ENCODE peak calls at places on chromosomes 12 and 14, in four cellular contexts. N is mesenchymal stem cell, T is neuronal stem cell, V is H1. F is an unnamed sample.

GRCh38 chr12:130846386-130846785 is 7.3 kb upstream of the STX2 start:
- DNase-seq in N (no peak), T (no peak), V (no peak), F (no peak)

GRCh38 chr12:41962171-41962572 is 182.5 kb downstream of the GXYLT1 start:
- DNase-seq in N (no peak), T (no peak), V (no peak), F (no peak)

GRCh38 chr12:131491155-131491554 is 219.7 kb upstream of the SFSWAP start:
- DNase-seq in N (no peak), T (no peak), V (no peak), F (no peak)

GRCh38 chr14:85533821-85534271 is 3.9 kb downstream of the FLRT2 start:
- DNase-seq in N (peak), T (no peak), V (no peak), F (peak)

GRCh38 chr14:93219103-93219726 is 12.2 kb downstream of the UBR7 start:
- DNase-seq in N (peak), T (peak), V (no peak), F (no peak)

GRCh38 chr12:8692573-8692972 is 5.2 kb upstream of the RIMKLB start:
- DNase-seq in N (peak), T (peak), V (no peak), F (peak)

GRCh38 chr12:32586390-32586789 is 92.7 kb upstream of the DNM1L start:
- DNase-seq in N (no peak), T (no peak), V (no peak), F (no peak)

GRCh38 chr12:13950502-13950901 is 30.9 kb downstream of the GRIN2B start:
- DNase-seq in N (no peak), T (no peak), V (no peak), F (no peak)

GRCh38 chr14:68526420-68527105 is 266.3 kb downstream of the ZFP36L1 start:
- DNase-seq in N (no peak), T (no peak), V (no peak), F (no peak)

GRCh38 chr14:103846569-103847438 is 571 bp downstream of the PPP1R13B start:
- DNase-seq in N (peak), T (no peak), V (no peak), F (peak)

GRCh38 chr12:94872007-94872653 is 131.4 kb downstream of the NDUFA12 start:
- DNase-seq in N (no peak), T (no peak), V (no peak), F (no peak)

GRCh38 chr12:46103691-46104090 is 113.3 kb upstream of the SCAF11 start:
- DNase-seq in N (no peak), T (no peak), V (no peak), F (no peak)

GRCh38 chr12:50825372-50825838 is 17.3 kb upstream of the TMPRSS12 start:
- DNase-seq in N (peak), T (peak), V (no peak), F (no peak)

GRCh38 chr12:73815072-73815660 is 722.5 kb upstream of the ATXN7L3B start:
- DNase-seq in N (no peak), T (no peak), V (peak), F (no peak)

GRCh38 chr14:75044322-75044721 is 6.9 kb downstream of the MLH3 start:
- DNase-seq in N (no peak), T (no peak), V (no peak), F (no peak)

GRCh38 chr12:75447695-75448393 is 32.7 kb upstream of the GLIPR1 start:
- DNase-seq in N (no peak), T (no peak), V (no peak), F (no peak)

GRCh38 chr14:100677925-100678765 is 48.5 kb upstream of the DLK1 start:
- DNase-seq in N (peak), T (no peak), V (no peak), F (no peak)

GRCh38 chr14:90495357-90496276 is 98.8 kb downstream of the CALM1 start:
- DNase-seq in N (peak), T (peak), V (no peak), F (peak)

GRCh38 chr12:8823565-8824300 is 1.3 kb downstream of the A2ML1 start:
- DNase-seq in N (peak), T (peak), V (no peak), F (peak)

GRCh38 chr12:116690016-116690709 is 47.7 kb downstream of the SPRING1 start:
- DNase-seq in N (no peak), T (no peak), V (no peak), F (no peak)

GRCh38 chr12:120710805-120711296 is 593 bp downstream of the UNC119B start:
- DNase-seq in N (peak), T (no peak), V (no peak), F (peak)

GRCh38 chr12:124844411-124845397 is 19.0 kb downstream of the SCARB1 start:
- DNase-seq in N (no peak), T (no peak), V (no peak), F (no peak)

GRCh38 chr12:29232086-29232485 is 83.0 kb downstream of the FAR2 start:
- DNase-seq in N (no peak), T (no peak), V (no peak), F (no peak)

GRCh38 chr14:35669782-35670181 is 135.8 kb downstream of the INSM2 start:
- DNase-seq in N (peak), T (no peak), V (no peak), F (no peak)

GRCh38 chr12:124174406-124174805 is 120.5 kb upstream of the RFLNA start:
- DNase-seq in N (peak), T (no peak), V (no peak), F (no peak)

GRCh38 chr14:60647837-60648168 is 1.5 kb downstream of the SIX1 start:
- DNase-seq in N (no peak), T (no peak), V (no peak), F (no peak)

GRCh38 chr14:64682173-64682710 is 22.0 kb upstream of the PLEKHG3 start:
- DNase-seq in N (peak), T (no peak), V (no peak), F (peak)

GRCh38 chr14:70359076-70359424 is 433 bp downstream of the COX16 start:
- DNase-seq in N (no peak), T (no peak), V (no peak), F (no peak)

GRCh38 chr14:68137704-68138619 is 318.4 kb downstream of the RAD51B start:
- DNase-seq in N (peak), T (peak), V (peak), F (peak)

GRCh38 chr14:90508536-90509254 is 111.9 kb downstream of the CALM1 start:
- DNase-seq in N (no peak), T (no peak), V (no peak), F (no peak)

GRCh38 chr14:92473261-92473946 is 40.2 kb upstream of the RIN3 start:
- DNase-seq in N (peak), T (no peak), V (no peak), F (no peak)

GRCh38 chr12:91191516-91192111 is 9.0 kb upstream of the DCN start:
- DNase-seq in N (no peak), T (no peak), V (no peak), F (no peak)

GRCh38 chr12:50082644-50083043 is 2.5 kb upstream of the SMARCD1 start:
- DNase-seq in N (peak), T (no peak), V (no peak), F (no peak)

GRCh38 chr12:115752151-115752550 is 525.3 kb downstream of the MED13L start:
- DNase-seq in N (peak), T (no peak), V (no peak), F (no peak)

GRCh38 chr14:53953002-53953827 is 3.4 kb downstream of the BMP4 start:
- DNase-seq in N (peak), T (no peak), V (no peak), F (peak)

GRCh38 chr12:67069451-67070306 is 199.5 kb upstream of the CAND1 start:
- DNase-seq in N (peak), T (peak), V (peak), F (peak)

GRCh38 chr12:6038160-6038559 is 86.3 kb downstream of the VWF start:
- DNase-seq in N (peak), T (peak), V (peak), F (peak)

GRCh38 chr12:546265-546919 is 86.7 kb downstream of the B4GALNT3 start:
- DNase-seq in N (no peak), T (no peak), V (no peak), F (no peak)
- H2AFZ ChIP-seq in N (no peak), T (peak), V (no peak), F (no peak)

GRCh38 chr12:65658360-65658759 is 165.9 kb upstream of the HMGA2 start:
- DNase-seq in N (no peak), T (no peak), V (no peak), F (no peak)
- H2AK5ac ChIP-seq in N (peak), T (no peak), V (no peak), F (no peak)

DNA sequence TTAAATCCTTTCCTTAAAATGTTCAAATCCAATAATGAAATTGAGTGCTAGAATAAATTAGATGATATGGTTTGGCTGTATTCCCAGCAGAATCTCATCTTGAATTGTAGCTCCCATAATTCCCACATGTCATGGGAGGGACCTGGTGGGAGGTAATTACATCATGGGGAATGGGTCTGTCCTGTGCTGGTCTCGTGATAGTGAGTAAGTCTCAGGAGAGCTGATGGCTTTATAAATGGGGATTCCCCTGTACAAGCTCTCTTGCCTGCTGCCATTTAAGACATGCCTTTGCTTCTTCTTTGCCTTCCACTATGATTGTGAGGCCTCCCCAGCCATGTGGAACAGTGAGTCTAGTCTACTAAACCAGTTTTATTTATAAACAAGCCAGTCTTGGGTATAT is 508.5 kb downstream of the ETNK1 start:
- DNase-seq in N (no peak), T (no peak), V (no peak), F (no peak)
- H2AFZ ChIP-seq in N (no peak), T (no peak), V (no peak), F (no peak)

GRCh38 chr12:128057586-128057985 is 209.4 kb upstream of the TMEM132C start:
- DNase-seq in N (no peak), T (no peak), V (no peak), F (no peak)
- H2AK5ac ChIP-seq in N (no peak), T (no peak), V (no peak), F (no peak)

DNA sequence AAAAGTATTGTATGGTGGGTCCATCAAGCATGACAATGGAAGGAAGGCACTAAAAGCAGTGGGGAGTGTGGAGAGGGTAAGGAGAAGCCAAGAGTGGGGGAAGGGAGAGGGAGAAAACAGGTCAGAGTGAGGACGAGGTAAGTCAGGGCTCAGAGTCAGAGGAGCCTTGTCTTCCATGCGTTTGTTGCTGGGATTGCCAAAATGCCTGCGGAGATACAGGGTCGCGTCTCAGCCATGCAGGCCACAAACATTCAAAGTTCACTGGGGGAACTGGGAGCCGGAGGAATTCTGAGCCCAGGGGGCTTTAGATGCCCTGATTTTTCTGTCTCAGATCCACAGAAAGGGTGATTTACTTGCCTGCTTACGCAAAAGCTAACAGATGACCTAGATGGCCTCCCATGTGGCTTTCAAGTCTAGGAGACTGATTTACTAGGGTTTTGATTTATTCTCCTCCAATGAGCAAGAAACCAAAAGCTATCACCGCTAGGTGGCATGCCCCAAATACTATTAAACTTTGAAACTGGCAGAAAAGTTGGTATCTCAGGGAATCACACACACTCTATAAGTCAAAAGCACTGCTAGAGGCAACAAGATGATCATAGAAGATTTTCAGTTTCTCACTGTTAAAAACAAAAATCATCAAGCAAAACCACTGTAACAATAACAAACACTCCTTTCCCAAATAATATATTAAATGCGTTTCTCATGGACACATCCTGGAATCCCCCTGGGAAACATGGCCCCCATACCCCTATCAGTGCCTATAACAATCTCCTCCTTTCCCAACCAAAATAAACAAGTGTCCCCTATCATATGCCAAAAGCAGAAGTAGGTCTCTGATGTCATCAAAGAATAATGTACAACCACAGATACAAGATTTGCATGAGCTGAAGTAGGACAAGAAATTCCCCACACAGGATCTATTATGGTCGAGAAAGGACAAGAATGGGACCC is 26.6 kb upstream of the MDM1 start:
- DNase-seq in N (peak), T (peak), V (no peak), F (peak)
- H2AFZ ChIP-seq in N (no peak), T (peak), V (peak), F (peak)

DNA sequence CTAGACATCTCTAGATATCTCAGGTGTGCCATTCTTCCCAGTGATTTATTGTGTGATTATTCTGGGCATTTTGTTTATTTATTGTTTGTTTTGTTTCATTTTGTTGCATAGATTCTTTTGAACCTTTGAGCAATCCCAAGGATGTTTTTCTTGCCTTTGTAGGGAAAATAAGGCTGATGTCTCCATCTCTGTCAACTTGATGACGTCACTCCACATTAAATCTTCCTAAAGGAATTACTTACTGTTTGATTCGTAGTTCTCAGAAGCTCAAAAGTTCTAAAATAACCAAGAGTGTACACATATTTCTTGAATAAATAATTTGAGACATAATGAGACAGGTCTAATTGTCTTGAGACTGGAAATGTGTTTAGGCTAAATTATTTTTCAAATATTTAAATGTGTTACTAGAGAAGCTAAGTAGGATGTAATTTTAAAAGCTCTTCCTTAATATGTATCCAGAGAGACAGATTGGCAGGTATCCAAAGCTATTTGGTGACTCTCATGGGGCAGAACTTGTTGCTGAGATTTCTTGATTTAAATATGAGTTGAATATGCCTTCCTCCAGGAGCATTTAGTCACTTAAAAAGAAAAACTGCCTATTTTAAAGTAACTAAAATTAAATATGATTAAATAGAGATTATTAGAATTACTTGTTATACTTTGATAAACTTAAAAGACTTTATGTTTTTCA is 128.7 kb downstream of the CNTN1 start:
- DNase-seq in N (no peak), T (no peak), V (no peak), F (no peak)
- H2AK5ac ChIP-seq in N (no peak), T (no peak), V (peak), F (no peak)

GRCh38 chr12:118102609-118103008 is 1.2 kb downstream of the VSIG10 start:
- DNase-seq in N (no peak), T (no peak), V (no peak), F (no peak)
- H2AFZ ChIP-seq in N (no peak), T (peak), V (no peak), F (no peak)

GRCh38 chr12:11801643-11802042 is 152.2 kb downstream of the ETV6 start:
- DNase-seq in N (no peak), T (no peak), V (no peak), F (no peak)
- H2AK5ac ChIP-seq in N (peak), T (no peak), V (no peak), F (no peak)

GRCh38 chr12:76755829-76756379 is 8.0 kb upstream of the ZDHHC17 start:
- DNase-seq in N (no peak), T (no peak), V (no peak), F (no peak)

GRCh38 chr12:76762556-76762955 is 1.4 kb upstream of the ZDHHC17 start:
- DNase-seq in N (no peak), T (peak), V (no peak), F (peak)

DNA sequence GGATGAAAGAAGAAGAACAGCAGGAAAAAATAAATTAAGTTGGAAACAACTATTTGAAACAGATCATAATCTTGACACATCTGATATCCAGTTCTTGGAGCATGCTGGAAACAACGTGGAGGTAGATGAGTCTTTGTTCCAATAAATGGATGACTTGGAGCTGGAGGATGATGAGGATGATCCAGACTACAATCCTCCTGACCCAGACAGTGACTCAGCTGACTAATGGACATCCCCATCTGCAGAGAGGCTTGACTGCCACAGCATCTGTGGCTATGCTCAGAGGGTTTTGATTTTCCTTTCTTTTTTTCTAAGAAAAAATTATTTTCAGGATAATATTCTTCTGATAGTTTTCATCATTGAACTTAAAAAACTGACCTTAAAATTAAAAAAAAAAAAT is 6.2 kb upstream of the ZDHHC17 start:
- DNase-seq in N (no peak), T (no peak), V (no peak), F (no peak)
- H2AFZ ChIP-seq in N (no peak), T (no peak), V (no peak), F (no peak)